ENCODE peak calls at places on chromosomes 3 and 15, in ten cellular contexts. One of them, this sample, is unnamed.

GRCh38 chr15:88243895-88244787 is 12.4 kb downstream of the NTRK3 start:
- DNase-seq in cardiac muscle cell: peak; percentile 64
- DNase-seq in dorsolateral prefrontal cortex: no peak
- DNase-seq in upper lobe of right lung: no peak
- DNase-seq in OCI-LY7: peak; percentile 51
- DNase-seq in fibroblast of villous mesenchyme: peak; percentile 16
- DNase-seq in sigmoid colon: no peak
- DNase-seq in Peyer's patch: no peak
- DNase-seq in thoracic aorta: no peak
- DNase-seq in fibroblast of the aortic adventitia: peak; percentile 61
- DNase-seq in this sample: peak; percentile 29

GRCh38 chr3:65703820-65704219 is 334.9 kb downstream of the MAGI1 start:
- DNase-seq in sigmoid colon: no peak
- DNase-seq in Peyer's patch: no peak
- DNase-seq in OCI-LY7: no peak
- DNase-seq in cardiac muscle cell: no peak
- DNase-seq in thoracic aorta: no peak
- DNase-seq in dorsolateral prefrontal cortex: no peak
- DNase-seq in upper lobe of right lung: no peak
- DNase-seq in fibroblast of the aortic adventitia: no peak
- DNase-seq in fibroblast of villous mesenchyme: no peak
- DNase-seq in this sample: no peak

GRCh38 chr3:112463250-112463649 is 36.0 kb downstream of the BTLA start:
- DNase-seq in cardiac muscle cell: no peak
- DNase-seq in thoracic aorta: no peak
- DNase-seq in Peyer's patch: no peak
- DNase-seq in dorsolateral prefrontal cortex: no peak
- DNase-seq in OCI-LY7: peak; percentile 8
- DNase-seq in fibroblast of the aortic adventitia: no peak
- DNase-seq in fibroblast of villous mesenchyme: no peak
- DNase-seq in upper lobe of right lung: no peak
- DNase-seq in sigmoid colon: no peak
- DNase-seq in this sample: no peak

GRCh38 chr15:76196949-76197315 is 114.3 kb downstream of the ETFA start:
- DNase-seq in dorsolateral prefrontal cortex: peak; percentile 59
- DNase-seq in fibroblast of villous mesenchyme: no peak
- DNase-seq in fibroblast of the aortic adventitia: no peak
- DNase-seq in thoracic aorta: no peak
- DNase-seq in Peyer's patch: no peak
- DNase-seq in cardiac muscle cell: no peak
- DNase-seq in sigmoid colon: peak; percentile 92
- DNase-seq in upper lobe of right lung: peak; percentile 37
- DNase-seq in OCI-LY7: no peak
- DNase-seq in this sample: no peak

GRCh38 chr15:31024979-31025378 is 33.6 kb upstream of the MTMR10 start:
- DNase-seq in sigmoid colon: no peak
- DNase-seq in upper lobe of right lung: no peak
- DNase-seq in cardiac muscle cell: no peak
- DNase-seq in thoracic aorta: no peak
- DNase-seq in fibroblast of the aortic adventitia: peak; percentile 49
- DNase-seq in dorsolateral prefrontal cortex: no peak
- DNase-seq in Peyer's patch: no peak
- DNase-seq in OCI-LY7: no peak
- DNase-seq in fibroblast of villous mesenchyme: peak; percentile 85
- DNase-seq in this sample: peak; percentile 47

GRCh38 chr15:80260566-80260965 is 8.6 kb upstream of the CTXND1 start:
- DNase-seq in dorsolateral prefrontal cortex: no peak
- DNase-seq in Peyer's patch: no peak
- DNase-seq in upper lobe of right lung: no peak
- DNase-seq in thoracic aorta: no peak
- DNase-seq in cardiac muscle cell: no peak
- DNase-seq in fibroblast of villous mesenchyme: peak; percentile 37
- DNase-seq in OCI-LY7: no peak
- DNase-seq in fibroblast of the aortic adventitia: no peak
- DNase-seq in sigmoid colon: peak; percentile 41
- DNase-seq in this sample: no peak

GRCh38 chr3:142925140-142925539 is 36.3 kb upstream of the PCOLCE2 start:
- DNase-seq in fibroblast of the aortic adventitia: no peak
- DNase-seq in thoracic aorta: no peak
- DNase-seq in OCI-LY7: no peak
- DNase-seq in fibroblast of villous mesenchyme: no peak
- DNase-seq in dorsolateral prefrontal cortex: no peak
- DNase-seq in sigmoid colon: no peak
- DNase-seq in upper lobe of right lung: no peak
- DNase-seq in cardiac muscle cell: no peak
- DNase-seq in Peyer's patch: no peak
- DNase-seq in this sample: no peak

GRCh38 chr3:159236306-159236705 is 434.5 kb downstream of the MFSD1 start:
- DNase-seq in OCI-LY7: no peak
- DNase-seq in Peyer's patch: no peak
- DNase-seq in fibroblast of the aortic adventitia: peak; percentile 58
- DNase-seq in sigmoid colon: no peak
- DNase-seq in fibroblast of villous mesenchyme: peak; percentile 46
- DNase-seq in cardiac muscle cell: peak; percentile 29
- DNase-seq in upper lobe of right lung: no peak
- DNase-seq in dorsolateral prefrontal cortex: no peak
- DNase-seq in thoracic aorta: no peak
- DNase-seq in this sample: peak; percentile 46

GRCh38 chr3:43674345-43675085 is 16.2 kb upstream of the ABHD5 start:
- DNase-seq in upper lobe of right lung: no peak
- DNase-seq in thoracic aorta: no peak
- DNase-seq in dorsolateral prefrontal cortex: no peak
- DNase-seq in sigmoid colon: no peak
- DNase-seq in cardiac muscle cell: no peak
- DNase-seq in fibroblast of the aortic adventitia: no peak
- DNase-seq in Peyer's patch: no peak
- DNase-seq in OCI-LY7: no peak
- DNase-seq in fibroblast of villous mesenchyme: no peak
- DNase-seq in this sample: no peak

GRCh38 chr15:63509933-63510547 is 5.6 kb downstream of the USP3 start:
- DNase-seq in fibroblast of villous mesenchyme: peak; percentile 58
- DNase-seq in sigmoid colon: no peak
- DNase-seq in fibroblast of the aortic adventitia: peak; percentile 78
- DNase-seq in cardiac muscle cell: peak; percentile 53
- DNase-seq in OCI-LY7: no peak
- DNase-seq in Peyer's patch: no peak
- DNase-seq in dorsolateral prefrontal cortex: no peak
- DNase-seq in thoracic aorta: no peak
- DNase-seq in upper lobe of right lung: no peak
- DNase-seq in this sample: peak; percentile 75

GRCh38 chr3:105899528-105899927 is 30.7 kb upstream of the CBLB start:
- DNase-seq in Peyer's patch: no peak
- DNase-seq in fibroblast of the aortic adventitia: peak; percentile 81
- DNase-seq in OCI-LY7: no peak
- DNase-seq in thoracic aorta: no peak
- DNase-seq in sigmoid colon: no peak
- DNase-seq in dorsolateral prefrontal cortex: no peak
- DNase-seq in cardiac muscle cell: peak; percentile 75
- DNase-seq in upper lobe of right lung: no peak
- DNase-seq in fibroblast of villous mesenchyme: peak; percentile 84
- DNase-seq in this sample: peak; percentile 83

GRCh38 chr3:119042162-119042561 is 7.5 kb upstream of the IGSF11 start:
- DNase-seq in OCI-LY7: no peak
- DNase-seq in fibroblast of villous mesenchyme: no peak
- DNase-seq in upper lobe of right lung: no peak
- DNase-seq in Peyer's patch: no peak
- DNase-seq in dorsolateral prefrontal cortex: no peak
- DNase-seq in cardiac muscle cell: no peak
- DNase-seq in thoracic aorta: no peak
- DNase-seq in sigmoid colon: no peak
- DNase-seq in fibroblast of the aortic adventitia: no peak
- DNase-seq in this sample: no peak
- H3K4me3 ChIP-seq in OCI-LY7: no peak overlapping the region
- H3K4me3 ChIP-seq in fibroblast of villous mesenchyme: no peak overlapping the region
- H3K4me3 ChIP-seq in upper lobe of right lung: no peak overlapping the region
- H3K4me3 ChIP-seq in Peyer's patch: no peak overlapping the region
- H3K4me3 ChIP-seq in dorsolateral prefrontal cortex: no peak overlapping the region
- H3K4me3 ChIP-seq in cardiac muscle cell: no peak overlapping the region
- H3K4me3 ChIP-seq in thoracic aorta: no peak overlapping the region
- H3K4me3 ChIP-seq in sigmoid colon: no peak overlapping the region
- H3K4me3 ChIP-seq in fibroblast of the aortic adventitia: no peak overlapping the region
- H3K4me3 ChIP-seq in this sample: no peak overlapping the region

GRCh38 chr15:85443593-85444328 is 63.4 kb downstream of the AKAP13 start:
- DNase-seq in Peyer's patch: no peak
- DNase-seq in fibroblast of villous mesenchyme: peak; percentile 39
- DNase-seq in OCI-LY7: peak; percentile 52
- DNase-seq in sigmoid colon: no peak
- DNase-seq in fibroblast of the aortic adventitia: peak; percentile 24
- DNase-seq in upper lobe of right lung: no peak
- DNase-seq in thoracic aorta: no peak
- DNase-seq in dorsolateral prefrontal cortex: no peak
- DNase-seq in cardiac muscle cell: peak; percentile 52
- DNase-seq in this sample: peak; percentile 33
- TF ChIP-seq CTCF in Peyer's patch: no peak
- TF ChIP-seq CTCF in fibroblast of villous mesenchyme: no peak
- TF ChIP-seq CTCF in OCI-LY7: no peak
- TF ChIP-seq CTCF in sigmoid colon: no peak
- TF ChIP-seq CTCF in fibroblast of the aortic adventitia: no peak
- TF ChIP-seq CTCF in upper lobe of right lung: no peak
- TF ChIP-seq CTCF in thoracic aorta: no peak
- TF ChIP-seq CTCF in dorsolateral prefrontal cortex: no peak
- TF ChIP-seq CTCF in cardiac muscle cell: no peak
- TF ChIP-seq CTCF in this sample: no peak

GRCh38 chr3:141392018-141392370 is 23.7 kb downstream of the ZBTB38 start:
- DNase-seq in sigmoid colon: no peak
- DNase-seq in Peyer's patch: no peak
- DNase-seq in cardiac muscle cell: no peak
- DNase-seq in upper lobe of right lung: no peak
- DNase-seq in dorsolateral prefrontal cortex: no peak
- DNase-seq in fibroblast of villous mesenchyme: no peak
- DNase-seq in fibroblast of the aortic adventitia: peak; percentile 20
- DNase-seq in thoracic aorta: no peak
- DNase-seq in OCI-LY7: no peak
- DNase-seq in this sample: no peak

GRCh38 chr3:141389703-141390102 is 21.4 kb downstream of the ZBTB38 start:
- DNase-seq in dorsolateral prefrontal cortex: no peak
- DNase-seq in fibroblast of the aortic adventitia: peak; percentile 63
- DNase-seq in OCI-LY7: no peak
- DNase-seq in upper lobe of right lung: no peak
- DNase-seq in fibroblast of villous mesenchyme: no peak
- DNase-seq in cardiac muscle cell: no peak
- DNase-seq in sigmoid colon: no peak
- DNase-seq in thoracic aorta: no peak
- DNase-seq in Peyer's patch: no peak
- DNase-seq in this sample: no peak

GRCh38 chr3:141392416-141392815 is 24.1 kb downstream of the ZBTB38 start:
- DNase-seq in cardiac muscle cell: no peak
- DNase-seq in OCI-LY7: no peak
- DNase-seq in dorsolateral prefrontal cortex: no peak
- DNase-seq in upper lobe of right lung: no peak
- DNase-seq in Peyer's patch: no peak
- DNase-seq in sigmoid colon: no peak
- DNase-seq in thoracic aorta: no peak
- DNase-seq in fibroblast of villous mesenchyme: no peak
- DNase-seq in fibroblast of the aortic adventitia: no peak
- DNase-seq in this sample: no peak

GRCh38 chr3:141390747-141391146 is 22.4 kb downstream of the ZBTB38 start:
- DNase-seq in fibroblast of villous mesenchyme: no peak
- DNase-seq in upper lobe of right lung: no peak
- DNase-seq in cardiac muscle cell: no peak
- DNase-seq in thoracic aorta: no peak
- DNase-seq in dorsolateral prefrontal cortex: no peak
- DNase-seq in fibroblast of the aortic adventitia: no peak
- DNase-seq in OCI-LY7: no peak
- DNase-seq in Peyer's patch: no peak
- DNase-seq in sigmoid colon: no peak
- DNase-seq in this sample: no peak

DNA sequence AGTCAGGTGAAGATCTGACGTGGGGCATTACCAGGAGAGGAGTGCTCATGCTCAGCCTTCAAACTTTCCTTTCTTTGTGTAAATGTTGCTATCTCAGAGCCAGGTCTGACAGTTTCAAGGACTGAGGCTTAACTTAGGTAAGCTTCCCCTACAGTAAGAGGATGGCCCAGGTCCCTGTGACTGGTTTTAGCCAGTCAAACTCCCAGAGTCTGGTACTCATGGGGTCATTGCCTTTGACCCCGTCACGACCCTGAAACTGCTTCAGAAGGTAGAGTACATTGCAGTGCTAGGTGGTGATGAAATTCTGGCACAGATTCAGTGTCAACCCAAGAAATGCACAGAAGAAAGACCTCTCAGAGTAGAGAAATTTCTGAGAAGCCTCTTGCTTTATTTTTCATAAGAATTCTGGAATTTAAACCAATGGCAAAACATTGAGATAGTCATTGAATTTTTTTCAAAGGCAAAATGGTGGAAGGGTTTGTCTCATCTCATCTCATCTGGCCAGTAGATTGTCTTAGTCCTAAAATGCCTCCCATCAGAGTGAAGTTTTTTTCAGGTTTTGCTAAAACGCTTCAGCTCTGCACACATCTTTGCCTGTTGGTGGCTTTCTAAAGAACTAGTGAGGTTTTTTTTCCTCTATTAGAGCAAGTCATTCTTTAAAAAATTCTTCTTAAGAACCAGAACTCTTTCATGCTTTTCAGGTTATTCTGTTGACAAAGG is 23.2 kb downstream of the ZBTB38 start:
- DNase-seq in thoracic aorta: no peak
- DNase-seq in dorsolateral prefrontal cortex: no peak
- DNase-seq in fibroblast of villous mesenchyme: no peak
- DNase-seq in sigmoid colon: no peak
- DNase-seq in Peyer's patch: no peak
- DNase-seq in OCI-LY7: no peak
- DNase-seq in fibroblast of the aortic adventitia: peak; percentile 41
- DNase-seq in cardiac muscle cell: peak; percentile 65
- DNase-seq in upper lobe of right lung: no peak
- DNase-seq in this sample: no peak
- H3K4me3 ChIP-seq in thoracic aorta: no peak overlapping the region
- H3K4me3 ChIP-seq in dorsolateral prefrontal cortex: no peak overlapping the region
- H3K4me3 ChIP-seq in fibroblast of villous mesenchyme: no peak overlapping the region
- H3K4me3 ChIP-seq in sigmoid colon: no peak overlapping the region
- H3K4me3 ChIP-seq in Peyer's patch: no peak overlapping the region
- H3K4me3 ChIP-seq in OCI-LY7: no peak overlapping the region
- H3K4me3 ChIP-seq in fibroblast of the aortic adventitia: no peak overlapping the region
- H3K4me3 ChIP-seq in cardiac muscle cell: no peak overlapping the region
- H3K4me3 ChIP-seq in upper lobe of right lung: no peak overlapping the region
- H3K4me3 ChIP-seq in this sample: no peak overlapping the region

DNA sequence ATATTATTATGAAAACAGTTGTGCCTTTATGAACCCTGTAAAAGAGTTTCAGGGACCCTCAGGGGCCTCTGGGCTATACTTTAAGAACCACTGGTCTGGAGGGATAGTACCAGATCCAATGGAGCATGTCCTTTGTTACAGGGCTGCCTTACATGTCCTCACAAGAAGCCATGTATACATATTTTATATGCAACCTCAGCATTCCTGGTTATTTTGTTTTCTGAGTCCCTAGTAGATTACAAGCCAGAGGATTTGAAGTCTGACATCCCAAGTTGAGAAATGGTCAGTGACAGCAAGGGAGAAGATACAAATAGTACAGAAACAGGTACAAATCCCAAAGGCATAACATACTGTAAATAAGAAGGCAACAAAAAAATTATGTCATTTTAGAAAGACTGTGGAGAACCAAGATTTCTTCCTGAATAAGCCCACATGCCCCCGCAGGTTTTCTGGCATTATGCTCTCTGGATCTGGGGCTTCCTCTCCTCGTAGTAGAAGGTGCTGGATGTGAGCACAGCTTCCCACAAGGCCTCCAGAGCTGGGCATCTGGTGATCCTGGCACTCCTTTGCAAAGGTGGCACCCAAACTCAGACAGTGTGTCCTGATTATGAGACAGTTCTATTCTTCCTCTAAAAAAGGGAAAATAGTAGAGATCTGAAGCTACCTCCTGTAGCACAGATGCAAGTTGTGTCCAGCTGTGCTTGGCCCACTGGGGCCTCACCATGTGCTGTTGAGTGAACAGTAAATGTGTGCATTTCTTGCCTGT is 114.0 kb downstream of the NR1D2 start:
- DNase-seq in cardiac muscle cell: no peak
- DNase-seq in fibroblast of the aortic adventitia: no peak
- DNase-seq in thoracic aorta: no peak
- DNase-seq in OCI-LY7: no peak
- DNase-seq in sigmoid colon: no peak
- DNase-seq in Peyer's patch: no peak
- DNase-seq in dorsolateral prefrontal cortex: no peak
- DNase-seq in fibroblast of villous mesenchyme: no peak
- DNase-seq in upper lobe of right lung: no peak
- DNase-seq in this sample: no peak
- TF ChIP-seq CTCF in cardiac muscle cell: no peak
- TF ChIP-seq CTCF in fibroblast of the aortic adventitia: no peak
- TF ChIP-seq CTCF in thoracic aorta: no peak
- TF ChIP-seq CTCF in OCI-LY7: no peak
- TF ChIP-seq CTCF in sigmoid colon: no peak
- TF ChIP-seq CTCF in Peyer's patch: no peak
- TF ChIP-seq CTCF in dorsolateral prefrontal cortex: no peak
- TF ChIP-seq CTCF in fibroblast of villous mesenchyme: no peak
- TF ChIP-seq CTCF in upper lobe of right lung: no peak
- TF ChIP-seq CTCF in this sample: no peak